ENCODE peak calls at places on chromosomes 5 and 9, in eight cellular contexts. E is Peyer's patch, W is GM23338, C is breast epithelium, L is cardiac muscle cell, G is fibroblast of lung, J is psoas muscle, F is PC-3. T is an unnamed sample. For H3K4me1, the result is how much of the 10 kb centered on the place peaks cover.

GRCh38 chr5:36417221-36417620 is 115.5 kb upstream of the RANBP3L start:
- DNase-seq in E (no peak), J (no peak), L (no peak), W (no peak), C (no peak), G (no peak), F (peak), T (no peak)

GRCh38 chr5:18068851-18069250 is 434.6 kb downstream of the TAF11L14 start:
- DNase-seq in E (no peak), G (no peak), C (no peak), J (no peak), L (no peak), F (no peak), W (no peak), T (peak)

GRCh38 chr5:160262665-160263064 is 33.4 kb downstream of the FABP6 start:
- DNase-seq in G (no peak), J (no peak), F (no peak), W (no peak), E (no peak), C (no peak), L (no peak), T (no peak)

GRCh38 chr5:58565033-58565432 is 17.8 kb upstream of the RAB3C start:
- DNase-seq in J (no peak), G (no peak), E (no peak), C (no peak), F (no peak), W (no peak), L (no peak), T (no peak)

GRCh38 chr5:41408676-41409443 is 101.5 kb downstream of the PLCXD3 start:
- DNase-seq in E (peak), F (peak), W (no peak), J (no peak), G (peak), C (no peak), L (no peak), T (no peak)

GRCh38 chr5:135214897-135215616 is 181.0 kb upstream of the PITX1 start:
- DNase-seq in L (no peak), W (no peak), F (no peak), J (no peak), C (peak), G (peak), E (peak), T (peak)

GRCh38 chr5:1885476-1885755 is 2.7 kb upstream of the IRX4 start:
- DNase-seq in W (peak), E (no peak), L (no peak), C (no peak), G (no peak), F (no peak), J (no peak), T (no peak)

GRCh38 chr5:83563631-83564030 is 92.1 kb downstream of the VCAN start:
- DNase-seq in C (no peak), G (no peak), J (no peak), F (peak), E (no peak), W (no peak), L (no peak), T (no peak)

GRCh38 chr5:129271309-129271708 is 176.8 kb downstream of the ISOC1 start:
- DNase-seq in C (no peak), E (no peak), G (no peak), W (peak), J (no peak), F (peak), L (peak), T (peak)

GRCh38 chr5:40258205-40258604 is 421.5 kb upstream of the PTGER4 start:
- DNase-seq in L (no peak), E (no peak), W (no peak), F (no peak), J (no peak), G (no peak), C (no peak), T (no peak)

GRCh38 chr5:10588779-10589447 is 25.0 kb downstream of the ANKRD33B start:
- DNase-seq in J (no peak), E (no peak), C (no peak), W (no peak), G (no peak), F (no peak), L (no peak), T (no peak)

GRCh38 chr9:6973762-6974161 is 216.0 kb downstream of the KDM4C start:
- DNase-seq in J (no peak), W (no peak), L (no peak), E (no peak), C (no peak), F (peak), G (peak), T (no peak)

GRCh38 chr5:172901012-172901780 is 58.0 kb upstream of the RPL26L1 start:
- DNase-seq in C (no peak), W (no peak), L (peak), F (no peak), G (peak), E (no peak), J (peak), T (peak)

GRCh38 chr9:136254381-136255165 is 9.0 kb upstream of the QSOX2 start:
- DNase-seq in F (no peak), C (no peak), E (no peak), W (no peak), L (no peak), G (no peak), J (peak), T (no peak)

GRCh38 chr5:151691706-151692105 is 5.0 kb upstream of the SPARC start:
- DNase-seq in J (no peak), E (no peak), C (no peak), F (no peak), G (no peak), W (no peak), L (no peak), T (no peak)
- H3K4me3 ChIP-seq in J (no peak), E (no peak), C (no peak), F (no peak), G (no peak), W (no peak), L (no peak), T (no peak)

GRCh38 chr5:42586625-42587024 is 163.4 kb downstream of the GHR start:
- DNase-seq in J (peak), C (no peak), F (no peak), E (no peak), W (no peak), L (peak), G (peak), T (peak)

GRCh38 chr5:42583322-42583721 is 160.1 kb downstream of the GHR start:
- DNase-seq in G (peak), L (peak), W (peak), F (peak), C (peak), E (peak), J (no peak), T (peak)

GRCh38 chr5:42590566-42590965 is 166.1 kb upstream of the CCDC152 start:
- DNase-seq in C (no peak), J (no peak), L (no peak), W (no peak), E (no peak), F (no peak), G (no peak), T (no peak)

GRCh38 chr5:42591026-42591425 is 165.6 kb upstream of the CCDC152 start:
- DNase-seq in W (no peak), E (no peak), G (peak), F (no peak), J (peak), C (no peak), L (peak), T (peak)

GRCh38 chr5:42587056-42587723 is 164.0 kb downstream of the GHR start:
- DNase-seq in G (no peak), F (no peak), E (no peak), J (no peak), L (no peak), W (no peak), C (no peak), T (no peak)
- H3K4me1 ChIP-seq in G (under half), F (under half), E (under half), J (half or more), L (half or more), W (under half), C (under half), T (under half)

GRCh38 chr5:38657020-38657419 is 100.6 kb upstream of the LIFR start:
- DNase-seq in C (no peak), G (no peak), F (no peak), W (no peak), J (no peak), E (no peak), L (no peak), T (no peak)

GRCh38 chr5:38651806-38652205 is 95.4 kb upstream of the LIFR start:
- DNase-seq in J (no peak), W (no peak), C (no peak), E (no peak), L (no peak), G (no peak), F (no peak), T (no peak)

GRCh38 chr5:38653389-38653788 is 96.9 kb upstream of the LIFR start:
- DNase-seq in G (no peak), E (no peak), W (no peak), F (no peak), J (no peak), L (no peak), C (peak), T (no peak)

GRCh38 chr5:38660194-38660668 is 103.8 kb upstream of the LIFR start:
- DNase-seq in J (no peak), L (peak), G (no peak), F (peak), E (no peak), W (peak), C (peak), T (peak)

DNA sequence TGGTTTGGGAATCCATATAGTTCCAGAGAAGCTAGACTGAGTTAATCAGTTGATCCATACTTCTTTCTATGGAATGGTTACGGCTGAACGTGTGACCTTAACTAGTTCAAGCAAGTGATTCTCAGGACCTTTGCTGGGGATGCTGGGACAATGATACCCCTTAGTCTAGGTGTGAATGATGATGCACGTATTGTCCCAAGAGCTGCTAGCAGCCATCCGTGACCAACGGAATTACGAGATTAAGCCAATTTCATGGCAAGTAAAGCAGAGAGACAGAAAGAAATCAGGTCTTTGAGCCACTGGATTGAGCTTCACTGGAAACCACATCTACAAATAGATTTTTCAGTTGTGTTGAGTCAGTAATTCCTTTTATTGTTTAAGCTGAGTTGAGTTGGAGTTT is 99.2 kb upstream of the LIFR start:
- DNase-seq in F (no peak), W (no peak), C (no peak), G (no peak), E (no peak), J (no peak), L (no peak), T (peak)
- H3K27ac ChIP-seq in F (no peak), W (no peak), C (no peak), G (no peak), E (no peak), J (no peak), L (no peak), T (peak)

GRCh38 chr5:139664727-139665351 is 16.7 kb downstream of the CXXC5 start:
- DNase-seq in G (no peak), W (no peak), F (no peak), J (no peak), C (no peak), L (no peak), E (no peak), T (no peak)
- H3K4me3 ChIP-seq in G (no peak), W (no peak), F (no peak), J (peak), C (no peak), L (no peak), E (no peak), T (no peak)

GRCh38 chr5:134101686-134102439 is 12.6 kb upstream of the TCF7 start:
- DNase-seq in F (peak), W (peak), G (peak), L (peak), E (peak), J (peak), C (no peak), T (peak)

GRCh38 chr5:134098690-134099089 is 15.8 kb upstream of the TCF7 start:
- DNase-seq in W (no peak), F (no peak), G (no peak), E (peak), L (no peak), J (no peak), C (no peak), T (no peak)

GRCh38 chr5:134099939-134100282 is 14.6 kb upstream of the TCF7 start:
- DNase-seq in J (no peak), W (no peak), C (no peak), F (no peak), G (no peak), L (no peak), E (no peak), T (no peak)

GRCh38 chr5:134099288-134099872 is 15.1 kb upstream of the TCF7 start:
- DNase-seq in C (no peak), L (no peak), E (no peak), J (no peak), F (no peak), G (no peak), W (no peak), T (no peak)

DNA sequence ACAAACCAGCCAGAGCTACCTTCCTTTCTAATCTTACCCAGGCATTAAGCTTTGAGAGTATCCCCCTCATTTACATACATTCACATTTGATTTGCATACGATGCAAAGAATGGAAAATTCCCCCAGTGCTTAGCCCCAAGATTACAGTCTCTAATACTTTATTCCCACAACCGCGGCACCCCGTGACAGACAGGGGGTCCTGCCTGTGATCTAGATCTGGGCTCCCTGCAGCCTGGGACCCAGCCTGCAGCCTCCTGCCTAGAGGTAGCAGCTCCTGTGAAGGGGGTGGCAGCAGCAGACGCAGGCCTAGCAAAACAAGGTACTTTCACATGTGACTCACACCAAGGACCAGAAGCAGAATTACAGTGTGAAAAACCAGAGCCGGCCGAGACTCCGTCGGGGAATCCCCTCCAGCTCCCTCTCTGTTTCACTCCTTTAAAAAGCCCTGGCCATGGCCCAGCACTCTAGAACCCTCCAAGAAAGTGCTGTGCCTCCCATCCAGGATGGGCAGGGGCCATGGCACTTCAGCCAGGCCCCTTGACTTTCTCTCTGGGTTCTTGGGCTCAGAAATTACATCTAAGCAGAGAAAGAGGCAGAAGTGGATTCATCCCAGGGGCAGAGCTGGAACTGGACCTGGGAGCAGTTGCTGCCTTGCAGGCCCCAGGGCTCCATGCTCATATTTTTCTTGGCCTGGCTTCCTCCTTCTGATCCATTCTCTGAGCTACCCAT is 14.0 kb upstream of the TCF7 start:
- DNase-seq in C (no peak), W (peak), L (no peak), F (peak), G (no peak), E (peak), J (no peak), T (no peak)
- H3K4me1 ChIP-seq in C (under half), W (under half), L (under half), F (under half), G (under half), E (under half), J (under half), T (under half)

GRCh38 chr5:169097374-169097831 is 203.5 kb downstream of the SLIT3 start:
- DNase-seq in E (no peak), W (no peak), C (peak), L (no peak), J (no peak), F (no peak), G (no peak), T (no peak)
- H3K27ac ChIP-seq in E (no peak), W (no peak), C (peak), L (no peak), J (no peak), F (no peak), G (no peak), T (no peak)

GRCh38 chr9:70392850-70393249 is 21.6 kb downstream of the KLF9 start:
- DNase-seq in J (no peak), G (peak), L (no peak), C (no peak), W (no peak), F (no peak), E (no peak), T (no peak)
- H3K4me3 ChIP-seq in J (peak), G (no peak), L (no peak), C (no peak), W (no peak), F (no peak), E (no peak), T (no peak)

DNA sequence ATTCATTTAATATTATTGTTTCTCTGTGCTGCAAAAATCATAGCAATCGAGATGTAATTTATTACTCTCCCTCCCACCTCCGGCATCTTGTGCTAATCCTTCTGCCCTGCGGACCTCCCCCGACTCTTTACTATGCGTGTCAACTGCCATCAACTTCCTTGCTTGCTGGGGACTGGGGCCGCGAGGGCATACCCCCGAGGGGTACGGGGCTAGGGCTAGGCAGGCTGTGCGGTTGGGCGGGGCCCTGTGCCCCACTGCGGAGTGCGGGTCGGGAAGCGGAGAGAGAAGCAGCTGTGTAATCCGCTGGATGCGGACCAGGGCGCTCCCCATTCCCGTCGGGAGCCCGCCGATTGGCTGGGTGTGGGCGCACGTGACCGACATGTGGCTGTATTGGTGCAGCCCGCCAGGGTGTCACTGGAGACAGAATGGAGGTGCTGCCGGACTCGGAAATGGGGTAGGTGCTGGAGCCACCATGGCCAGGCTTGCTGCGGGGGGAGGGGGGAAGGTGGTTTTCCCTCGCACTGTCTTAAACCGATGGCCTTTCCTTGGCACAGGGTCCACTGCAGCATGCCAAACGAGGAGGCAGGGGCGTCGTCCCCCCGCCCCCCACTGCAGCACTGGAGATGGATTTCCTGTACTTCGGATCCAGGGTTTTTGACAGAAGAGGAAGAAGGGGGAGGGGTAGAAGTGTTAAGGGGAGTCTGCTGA is at the start of gene APC:
- DNase-seq in W (peak), G (peak), E (peak), F (no peak), C (peak), L (peak), J (peak), T (peak)
- H3K4me1 ChIP-seq in W (under half), G (under half), E (under half), F (half or more), C (under half), L (under half), J (under half), T (under half)

T was measured in SJCRH30.